ENCODE peak calls at places on chromosomes 5 and 9, in four cellular contexts. One of them, this sample, is unnamed.
A peak's percentile ranks its signal among the peaks of the same experiment; 100 is the strongest.

GRCh38 chr9:70257991-70258691 is 637 bp upstream of the SMC5 start:
- DNase-seq in NCI-H2107: no peak
- DNase-seq in GM13976: peak; percentile 27
- DNase-seq in occipital lobe: peak; percentile 47
- DNase-seq in this sample: no peak

GRCh38 chr9:99075246-99075912 is 29.5 kb upstream of the TGFBR1 start:
- DNase-seq in NCI-H2107: no peak
- DNase-seq in GM13976: no peak
- DNase-seq in occipital lobe: no peak
- DNase-seq in this sample: no peak

GRCh38 chr9:36023260-36024048 is 13.3 kb upstream of the RECK start:
- DNase-seq in NCI-H2107: peak; percentile 63
- DNase-seq in GM13976: peak; percentile 69
- DNase-seq in occipital lobe: peak; percentile 33
- DNase-seq in this sample: peak; percentile 22

GRCh38 chr5:91885291-91886265 is 502.5 kb upstream of the ARRDC3 start:
- DNase-seq in NCI-H2107: no peak
- DNase-seq in GM13976: no peak
- DNase-seq in occipital lobe: no peak
- DNase-seq in this sample: no peak

GRCh38 chr9:92189782-92190535 is 74.7 kb upstream of the SPTLC1 start:
- DNase-seq in NCI-H2107: no peak
- DNase-seq in GM13976: no peak
- DNase-seq in occipital lobe: no peak
- DNase-seq in this sample: no peak

GRCh38 chr5:108503986-108504385 is 122.1 kb upstream of the FBXL17 start:
- DNase-seq in NCI-H2107: no peak
- DNase-seq in GM13976: no peak
- DNase-seq in occipital lobe: no peak
- DNase-seq in this sample: no peak

GRCh38 chr5:53362521-53362941 is 117.9 kb upstream of the FST start:
- DNase-seq in NCI-H2107: no peak
- DNase-seq in GM13976: no peak
- DNase-seq in occipital lobe: no peak
- DNase-seq in this sample: no peak

GRCh38 chr9:132669636-132670358 is at the start of gene DDX31:
- DNase-seq in NCI-H2107: peak; percentile 61
- DNase-seq in GM13976: peak; percentile 94
- DNase-seq in occipital lobe: peak; percentile 76
- DNase-seq in this sample: peak; percentile 68

GRCh38 chr5:174317261-174317894 is 271.9 kb downstream of the NSG2 start:
- DNase-seq in NCI-H2107: no peak
- DNase-seq in GM13976: peak; percentile 55
- DNase-seq in occipital lobe: peak; percentile 71
- DNase-seq in this sample: peak; percentile 40

GRCh38 chr5:73564644-73565165 is 734 bp downstream of the ANKRA2 start:
- DNase-seq in NCI-H2107: no peak
- DNase-seq in GM13976: no peak
- DNase-seq in occipital lobe: no peak
- DNase-seq in this sample: no peak

GRCh38 chr9:133714606-133715294 is 23.4 kb downstream of the SARDH start:
- DNase-seq in NCI-H2107: no peak
- DNase-seq in GM13976: no peak
- DNase-seq in occipital lobe: no peak
- DNase-seq in this sample: no peak

GRCh38 chr9:134648701-134649525 is 7.3 kb downstream of the COL5A1 start:
- DNase-seq in NCI-H2107: no peak
- DNase-seq in GM13976: no peak
- DNase-seq in occipital lobe: no peak
- DNase-seq in this sample: no peak

This sample was measured in D721Med.